ENCODE peak calls at places on chromosomes 13 and 19, in ten cellular contexts. V, T, S, U, I, N, C, Z, B and Q are unnamed samples.

GRCh38 chr19:14400913-14401312 is 18.2 kb downstream of the DDX39A start:
- DNase-seq in I (no peak), B (no peak), C (no peak), S (no peak), T (no peak), Z (no peak), V (no peak), N (no peak), U (no peak), Q (no peak)

GRCh38 chr13:23273498-23273897 is 92.7 kb downstream of the SGCG start:
- DNase-seq in C (no peak), N (no peak), U (no peak), V (no peak), Z (no peak), I (no peak), B (no peak), T (no peak), S (no peak), Q (no peak)

GRCh38 chr19:30062331-30063183 is 120.5 kb downstream of the URI1 start:
- DNase-seq in B (no peak), Z (no peak), V (no peak), U (no peak), S (no peak), T (no peak), N (no peak), I (no peak), C (no peak), Q (no peak)

GRCh38 chr19:29538651-29539050 is 12.9 kb downstream of the VSTM2B start:
- DNase-seq in S (no peak), U (no peak), V (no peak), C (no peak), N (no peak), T (peak; percentile 26), I (no peak), Z (no peak), B (no peak), Q (no peak)

GRCh38 chr19:14770944-14771839 is 7.2 kb downstream of the ADGRE2 start:
- DNase-seq in Z (no peak), C (no peak), B (no peak), S (no peak), T (peak; percentile 44), I (no peak), V (no peak), U (no peak), N (no peak), Q (no peak)

GRCh38 chr19:43639507-43640423 is at the start of gene CADM4:
- DNase-seq in Z (no peak), N (no peak), U (peak; percentile 45), I (peak; percentile 41), S (peak; percentile 43), T (peak; percentile 79), V (peak; percentile 23), B (no peak), C (peak; percentile 44), Q (no peak)

GRCh38 chr13:34025746-34026145 is 207.8 kb downstream of the RFC3 start:
- DNase-seq in C (no peak), V (no peak), N (no peak), U (no peak), T (no peak), B (no peak), S (peak; percentile 10), Z (no peak), I (no peak), Q (no peak)

GRCh38 chr13:28544026-28544425 is 49.1 kb upstream of the FLT1 start:
- DNase-seq in V (no peak), I (no peak), U (no peak), B (no peak), N (no peak), Z (no peak), S (no peak), C (no peak), T (no peak), Q (no peak)

GRCh38 chr19:52188822-52189744 is 769 bp upstream of the PPP2R1A start:
- DNase-seq in C (no peak), S (no peak), N (no peak), V (peak; percentile 79), I (no peak), Z (peak; percentile 30), U (peak; percentile 59), T (peak; percentile 100), B (no peak), Q (no peak)

GRCh38 chr13:27969073-27969865 is at the start of gene CDX2:
- DNase-seq in Z (no peak), I (no peak), B (no peak), S (no peak), V (no peak), U (peak; percentile 91), C (peak; percentile 92), T (no peak), N (no peak), Q (no peak)

GRCh38 chr13:51614350-51614786 is 30.1 kb downstream of the WDFY2 start:
- DNase-seq in C (peak; percentile 12), S (no peak), Z (no peak), B (no peak), V (peak; percentile 32), N (no peak), T (no peak), U (no peak), I (no peak), Q (no peak)

GRCh38 chr13:110127986-110128511 is 178.9 kb downstream of the COL4A1 start:
- DNase-seq in I (no peak), V (no peak), S (peak; percentile 17), Z (no peak), U (no peak), B (no peak), T (no peak), N (no peak), C (no peak), Q (no peak)

DNA sequence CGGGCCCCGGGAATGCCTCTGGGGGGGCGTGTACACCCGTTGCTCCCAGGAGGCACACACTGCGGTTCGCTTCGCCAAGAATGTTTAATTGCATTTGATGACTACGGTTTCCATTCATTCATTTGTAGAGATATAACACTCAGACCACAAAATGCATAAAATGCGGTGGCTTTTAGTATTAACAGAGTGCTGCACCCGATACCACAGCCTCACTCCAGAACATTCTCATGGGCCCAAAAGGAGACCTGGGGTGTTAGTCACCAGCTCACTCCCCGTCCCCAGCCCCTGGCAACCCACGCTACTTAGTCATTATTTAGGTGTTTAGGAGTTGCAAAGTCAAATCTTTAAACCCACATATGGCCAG is 21.8 kb downstream of the HCN2 start:
- DNase-seq in I (no peak), T (no peak), B (no peak), C (no peak), S (peak; percentile 76), N (peak; percentile 67), V (no peak), Z (peak; percentile 76), U (no peak), Q (peak; percentile 33)
- H3K27ac ChIP-seq in I (no peak overlapping the region), T (no peak overlapping the region), B (no peak overlapping the region), C (peak overlapping the region; percentile 44), S (peak overlapping the region; percentile 21), N (peak overlapping the region; percentile 57), V (no peak overlapping the region), Z (peak overlapping the region; percentile 87), U (no peak overlapping the region), Q (no peak overlapping the region)

DNA sequence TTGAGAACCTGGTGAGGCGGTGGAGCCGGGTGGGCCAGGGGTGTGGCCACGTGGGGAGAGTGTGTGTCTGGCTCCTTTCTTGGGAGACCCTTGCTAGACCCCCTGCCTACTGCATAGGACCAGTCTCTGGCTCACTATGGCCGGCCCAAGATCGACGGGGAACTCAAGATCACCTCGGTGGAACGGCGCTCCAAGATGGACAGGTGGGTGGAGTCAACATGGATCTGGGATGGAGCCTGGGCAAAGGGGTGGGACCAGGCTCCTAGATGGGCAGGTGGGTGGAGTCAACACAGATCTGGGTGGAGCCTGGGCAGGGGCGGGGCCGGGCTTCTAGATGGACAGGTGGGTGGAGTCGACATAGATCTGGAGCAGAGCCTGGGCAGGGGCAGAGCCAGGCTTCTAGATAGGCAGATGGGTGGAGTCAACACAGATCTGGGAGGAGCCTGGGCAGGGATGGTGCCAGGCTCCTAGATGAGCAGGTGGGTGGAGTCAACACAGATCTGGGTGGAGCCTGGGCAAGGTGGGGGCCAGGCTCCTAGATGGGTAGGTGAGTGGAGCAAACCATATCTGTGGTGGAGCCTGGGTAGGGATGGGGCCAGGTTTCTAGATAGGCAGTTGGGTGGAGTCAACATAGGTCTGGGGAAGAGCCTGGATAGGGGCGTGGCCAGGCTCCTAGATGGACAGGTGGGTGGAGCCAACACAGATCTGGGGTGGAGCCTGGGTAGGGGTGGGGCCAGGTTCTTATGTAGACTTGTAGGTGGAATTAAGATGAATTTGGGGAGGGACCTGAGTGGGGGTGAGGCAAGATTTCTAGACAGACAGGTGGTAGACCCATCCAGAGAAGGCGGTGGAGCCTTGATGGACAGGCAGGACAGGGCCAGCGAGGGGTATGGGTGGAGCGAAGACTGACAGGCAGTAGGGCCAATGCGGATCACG is 56.5 kb downstream of the VAV1 start:
- DNase-seq in T (no peak), B (no peak), N (no peak), I (no peak), Z (no peak), V (no peak), C (no peak), U (no peak), S (peak; percentile 51), Q (no peak)
- H3K27ac ChIP-seq in T (no peak overlapping the region), B (no peak overlapping the region), N (no peak overlapping the region), I (no peak overlapping the region), Z (no peak overlapping the region), V (no peak overlapping the region), C (no peak overlapping the region), U (no peak overlapping the region), S (no peak overlapping the region), Q (no peak overlapping the region)

GRCh38 chr13:50453238-50453637 is 390.3 kb downstream of the DLEU7 start:
- DNase-seq in C (no peak), B (no peak), S (no peak), T (no peak), I (no peak), U (no peak), N (no peak), Z (no peak), V (no peak), Q (no peak)
- H3K27ac ChIP-seq in C (no peak overlapping the region), B (peak overlapping the region; percentile 4), S (no peak overlapping the region), T (no peak overlapping the region), I (no peak overlapping the region), U (peak overlapping the region; percentile 4), N (no peak overlapping the region), Z (no peak overlapping the region), V (peak overlapping the region; percentile 32), Q (no peak overlapping the region)

DNA sequence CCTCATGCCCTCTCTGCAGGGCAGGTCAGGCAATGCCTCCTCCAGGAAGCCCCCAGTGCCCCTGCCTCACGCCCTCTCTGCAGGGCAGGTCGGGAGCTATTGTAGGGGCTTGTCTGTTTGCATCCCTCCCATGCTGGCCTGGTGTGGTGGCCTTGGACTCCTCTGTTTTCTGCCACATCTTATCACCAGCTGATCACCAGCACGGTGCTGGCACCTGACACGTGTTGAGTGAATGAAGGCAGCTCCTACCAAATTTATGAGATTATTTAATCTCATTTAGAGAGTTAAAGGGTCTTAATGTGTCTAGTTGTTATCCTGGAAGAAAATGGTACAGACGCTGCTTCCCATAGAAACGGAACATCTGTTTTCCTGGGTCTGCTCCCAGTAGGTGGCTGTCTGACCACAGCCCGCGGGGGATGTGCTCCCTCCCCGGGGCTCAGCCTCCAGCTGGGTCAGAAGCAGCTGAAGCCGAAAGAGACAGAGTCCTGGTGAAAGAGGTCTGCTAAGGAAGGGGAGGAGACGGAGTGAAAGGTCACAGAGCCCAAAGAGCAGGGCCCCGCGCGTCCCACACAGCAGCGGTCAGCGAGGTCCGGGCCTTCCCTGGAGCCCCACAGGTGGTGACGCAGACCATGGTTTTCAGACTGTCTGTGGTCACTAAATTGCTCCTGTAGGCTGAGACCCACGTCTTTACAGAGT is 51.7 kb upstream of the C13orf46 start:
- DNase-seq in C (peak; percentile 60), N (no peak), T (peak; percentile 57), Z (peak; percentile 58), V (peak; percentile 14), I (no peak), B (no peak), S (no peak), U (no peak), Q (no peak)
- H3K27ac ChIP-seq in C (peak overlapping the region; percentile 75), N (no peak overlapping the region), T (no peak overlapping the region), Z (peak overlapping the region; percentile 47), V (no peak overlapping the region), I (no peak overlapping the region), B (no peak overlapping the region), S (peak overlapping the region; percentile 14), U (peak overlapping the region; percentile 1), Q (no peak overlapping the region)